ENCODE peak calls at places on chromosomes 12 and 14, in six cellular contexts. N is mucosa of descending colon, X is Peyer's patch, V is pancreas, K is HAP-1, E is GM23338. U is an unnamed sample.
A peak's percentile ranks its signal among the peaks of the same experiment; 100 is the strongest.

GRCh38 chr12:26696048-26696612 is 136.9 kb downstream of the ITPR2 start:
- DNase-seq in E (no peak), K (no peak), N (no peak), X (no peak), V (no peak), U (no peak)

GRCh38 chr14:50058112-50058511 is 58.3 kb downstream of the VCPKMT start:
- DNase-seq in K (no peak), N (no peak), E (no peak), V (no peak), X (no peak), U (no peak)

GRCh38 chr14:101288436-101289229 is 272.7 kb upstream of the DIO3 start:
- DNase-seq in K (no peak), N (no peak), E (no peak), X (no peak), V (peak; percentile 14), U (no peak)

GRCh38 chr12:26701604-26702215 is 131.3 kb downstream of the ITPR2 start:
- DNase-seq in V (no peak), N (no peak), X (no peak), E (peak; percentile 74), K (no peak), U (no peak)

GRCh38 chr14:37091651-37092050 is 80.8 kb downstream of the SLC25A21 start:
- DNase-seq in V (no peak), E (no peak), K (no peak), X (no peak), N (no peak), U (peak; percentile 40)

GRCh38 chr14:68079941-68080697 is 260.5 kb downstream of the RAD51B start:
- DNase-seq in X (no peak), N (no peak), V (no peak), E (no peak), K (no peak), U (no peak)

GRCh38 chr12:68641138-68641537 is 30.4 kb downstream of the RAP1B start:
- DNase-seq in V (no peak), K (no peak), X (no peak), N (no peak), E (no peak), U (no peak)

GRCh38 chr12:32617549-32617948 is 61.6 kb upstream of the DNM1L start:
- DNase-seq in N (no peak), X (no peak), K (no peak), V (no peak), E (no peak), U (no peak)

GRCh38 chr12:83945871-83946270 is 966.7 kb downstream of the SLC6A15 start:
- DNase-seq in E (no peak), N (no peak), K (no peak), X (no peak), V (no peak), U (no peak)

GRCh38 chr12:38761636-38762342 is 143.6 kb downstream of the CPNE8 start:
- DNase-seq in N (no peak), K (no peak), X (no peak), V (no peak), E (no peak), U (no peak)

GRCh38 chr14:75141967-75142366 is 15.1 kb upstream of the NEK9 start:
- DNase-seq in E (peak; percentile 44), V (no peak), X (no peak), K (no peak), N (no peak), U (no peak)

GRCh38 chr12:121465921-121466799 is 66.2 kb downstream of the RNF34 start:
- DNase-seq in E (peak; percentile 51), K (peak; percentile 45), N (peak; percentile 63), V (peak; percentile 31), X (peak; percentile 45), U (peak; percentile 34)

GRCh38 chr12:49503674-49504180 is 35.1 kb upstream of the KCNH3 start:
- DNase-seq in V (peak; percentile 31), X (no peak), K (no peak), E (peak; percentile 3), N (no peak), U (no peak)

GRCh38 chr12:4956968-4957367 is 47.3 kb downstream of the KCNA1 start:
- DNase-seq in X (no peak), V (no peak), E (no peak), K (no peak), N (no peak), U (no peak)

GRCh38 chr12:114858388-114859146 is 174.6 kb upstream of the TBX3 start:
- DNase-seq in N (no peak), V (no peak), X (no peak), E (peak; percentile 70), K (no peak), U (no peak)

GRCh38 chr14:91272341-91273272 is 28.1 kb upstream of the GPR68 start:
- DNase-seq in V (no peak), N (no peak), E (no peak), X (no peak), K (no peak), U (no peak)

GRCh38 chr12:57845478-57846284 is 848 bp downstream of the CTDSP2 start:
- DNase-seq in N (peak; percentile 86), K (peak; percentile 78), E (peak; percentile 71), X (peak; percentile 65), V (peak; percentile 91), U (peak; percentile 64)

GRCh38 chr12:66255737-66256136 is 46.6 kb upstream of the HELB start:
- DNase-seq in V (no peak), X (no peak), N (no peak), E (no peak), K (no peak), U (no peak)

GRCh38 chr12:18375583-18375982 is 114.3 kb downstream of the PIK3C2G start:
- DNase-seq in V (no peak), K (no peak), N (no peak), X (no peak), E (no peak), U (no peak)

GRCh38 chr12:14567311-14568195 is at the start of gene PLBD1:
- DNase-seq in X (peak; percentile 19), K (no peak), E (peak; percentile 88), N (peak; percentile 81), V (peak; percentile 86), U (peak; percentile 73)

GRCh38 chr14:83712730-83713129 is 1817.2 kb upstream of the FLRT2 start:
- DNase-seq in X (no peak), N (no peak), V (no peak), K (no peak), E (no peak), U (no peak)

GRCh38 chr12:63905523-63905922 is 61.0 kb downstream of the SRGAP1 start:
- DNase-seq in K (peak; percentile 29), V (no peak), N (no peak), E (no peak), X (no peak), U (no peak)

DNA sequence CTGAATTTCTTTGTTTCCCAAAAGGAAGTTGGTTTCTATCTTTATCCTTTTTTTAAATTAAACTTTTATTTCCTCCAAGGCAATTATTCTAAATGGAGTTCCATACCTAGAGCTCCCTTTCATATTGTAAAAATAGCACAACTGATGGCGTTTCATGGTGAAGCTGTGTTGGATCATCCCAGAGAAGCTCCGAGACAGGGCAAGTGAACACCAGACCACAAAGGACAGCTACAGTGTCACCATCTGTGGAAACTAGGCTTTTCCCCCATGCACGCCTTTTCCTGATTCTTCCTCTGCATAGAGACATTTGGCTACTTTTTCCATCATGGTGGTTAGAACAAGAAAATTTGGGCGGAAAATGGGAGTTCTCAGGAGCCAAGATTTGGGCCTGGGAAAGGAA is 12.7 kb downstream of the TPCN1 start:
- DNase-seq in V (no peak), X (no peak), E (no peak), N (no peak), K (no peak), U (no peak)
- H3K36me3 ChIP-seq in V (peaks cover 50% of the 10 kb centered on the region), X (no peaks in the 10 kb centered on the region), E (peaks cover 6% of the 10 kb centered on the region), N (no peaks in the 10 kb centered on the region), K (peaks cover 62% of the 10 kb centered on the region), U (peaks cover 13% of the 10 kb centered on the region)

GRCh38 chr12:76031081-76031413 is 529 bp downstream of the PHLDA1 start:
- DNase-seq in N (no peak), X (peak; percentile 19), K (no peak), E (no peak), V (no peak), U (no peak)

GRCh38 chr12:76031414-76032042 is at the start of gene PHLDA1:
- DNase-seq in N (peak; percentile 92), E (peak; percentile 93), V (peak; percentile 95), X (peak; percentile 79), K (peak; percentile 95), U (peak; percentile 97)

GRCh38 chr12:76035045-76035444 is 3.5 kb upstream of the PHLDA1 start:
- DNase-seq in V (no peak), K (no peak), N (no peak), E (no peak), X (no peak), U (no peak)

GRCh38 chr12:76032043-76032981 is 736 bp upstream of the PHLDA1 start:
- DNase-seq in N (peak; percentile 31), E (peak; percentile 79), K (peak; percentile 41), V (no peak), X (peak; percentile 36), U (peak; percentile 57)

DNA sequence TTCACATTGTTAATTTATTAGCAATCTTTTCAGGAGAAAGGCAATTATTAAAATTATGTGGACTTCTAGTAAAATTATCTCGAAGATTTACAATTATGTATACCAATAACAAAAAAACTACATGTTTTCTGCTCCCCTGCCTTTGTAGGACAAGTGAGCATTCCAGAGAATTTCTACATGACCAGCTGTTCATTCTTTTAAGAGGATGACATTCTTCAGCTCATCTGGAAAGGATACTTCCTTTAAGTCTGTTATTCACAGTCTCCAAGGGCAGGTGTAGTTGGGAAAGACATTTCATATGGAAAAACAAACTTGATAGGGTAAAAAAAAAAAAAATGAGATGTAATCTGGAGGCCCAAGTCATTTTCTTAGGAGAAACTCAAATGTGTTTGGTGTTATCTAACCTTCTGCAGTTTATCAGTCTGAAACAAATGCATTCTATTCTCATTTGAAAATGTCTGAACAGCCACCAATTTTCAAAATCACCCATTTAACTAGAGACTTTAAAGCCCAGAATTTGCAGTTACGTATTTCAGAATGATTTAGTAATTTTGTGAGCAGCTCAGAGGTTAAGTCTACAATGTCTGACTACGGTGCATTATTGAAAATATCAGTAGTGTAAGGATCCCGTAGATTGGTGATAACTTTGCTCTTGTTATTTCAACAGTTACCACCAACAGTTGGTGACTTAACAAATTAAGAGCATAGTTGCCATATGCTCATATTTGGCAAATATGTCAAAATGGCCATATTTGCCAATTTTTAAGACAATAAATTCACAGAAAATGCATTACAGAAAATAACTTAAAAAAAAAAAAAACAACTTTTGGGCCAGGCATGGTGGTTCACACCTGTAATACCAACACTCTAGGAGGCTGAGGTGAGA is 1.8 kb upstream of the PHLDA1 start:
- DNase-seq in X (no peak), V (no peak), K (no peak), E (peak; percentile 72), N (no peak), U (no peak)
- H3K4me3 ChIP-seq in X (no peak overlapping the region), V (no peak overlapping the region), K (no peak overlapping the region), E (peak overlapping the region; percentile 80), N (no peak overlapping the region), U (no peak overlapping the region)

DNA sequence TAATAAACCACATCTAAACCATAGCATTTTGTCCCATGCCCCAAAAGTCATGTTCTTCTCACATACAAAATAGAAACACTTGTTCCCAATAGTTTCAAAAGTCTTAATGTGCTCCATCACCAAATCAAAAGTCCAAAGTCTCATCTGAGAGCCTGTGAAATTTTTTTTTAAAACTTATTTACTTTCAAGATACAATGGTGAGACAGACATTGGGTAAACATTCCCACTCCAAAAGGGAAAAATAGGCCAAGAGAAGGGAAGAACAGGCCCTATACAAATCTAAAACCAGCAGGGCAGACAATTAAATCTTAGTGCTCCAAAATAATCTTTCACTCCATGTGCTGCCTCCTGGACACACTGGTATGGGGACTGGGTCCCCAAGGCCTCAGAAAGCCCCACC is 84.4 kb upstream of the AMIGO2 start:
- DNase-seq in K (no peak), N (no peak), X (no peak), E (no peak), V (no peak), U (no peak)
- H3K36me3 ChIP-seq in K (no peaks in the 10 kb centered on the region), N (no peaks in the 10 kb centered on the region), X (no peaks in the 10 kb centered on the region), E (no peaks in the 10 kb centered on the region), V (no peaks in the 10 kb centered on the region), U (no peaks in the 10 kb centered on the region)

GRCh38 chr12:131114331-131114730 is 160.6 kb downstream of the ADGRD1 start:
- DNase-seq in N (no peak), V (no peak), X (no peak), K (no peak), E (no peak), U (no peak)
- H3K4me3 ChIP-seq in N (no peak overlapping the region), V (no peak overlapping the region), X (no peak overlapping the region), K (no peak overlapping the region), E (no peak overlapping the region), U (no peak overlapping the region)